ENCODE peak calls at places on chromosome 1, in ten cellular contexts. M, V, Q, C, I, X, A, H, S and F are unnamed samples.

GRCh38 chr1:168391759-168392681 is 111.3 kb downstream of the TBX19 start:
- DNase-seq in M (no peak), V (no peak), Q (no peak), C (no peak), I (no peak), X (no peak), A (no peak), H (peak; percentile 55), S (no peak), F (no peak)

GRCh38 chr1:198556969-198557368 is 16.5 kb upstream of the ATP6V1G3 start:
- DNase-seq in M (no peak), V (no peak), Q (no peak), C (peak; percentile 34), I (no peak), X (no peak), A (no peak), H (peak; percentile 56), S (no peak), F (no peak)

GRCh38 chr1:223225061-223225460 is 82.0 kb upstream of the TLR5 start:
- DNase-seq in M (no peak), V (no peak), Q (no peak), C (no peak), I (peak; percentile 6), X (peak; percentile 7), A (no peak), H (no peak), S (no peak), F (no peak)

GRCh38 chr1:147833231-147833840 is 69.3 kb upstream of the GJA8 start:
- DNase-seq in M (no peak), V (no peak), Q (no peak), C (no peak), I (no peak), X (no peak), A (no peak), H (no peak), S (no peak), F (no peak)

GRCh38 chr1:244730153-244730933 is 77.4 kb downstream of the DESI2 start:
- DNase-seq in M (peak; percentile 24), V (no peak), Q (no peak), C (peak; percentile 65), I (peak; percentile 54), X (no peak), A (peak; percentile 30), H (peak; percentile 31), S (peak; percentile 5), F (peak; percentile 10)

GRCh38 chr1:40849801-40850592 is 12.2 kb downstream of the CITED4 start:
- DNase-seq in M (peak; percentile 69), V (peak; percentile 95), Q (peak; percentile 79), C (peak; percentile 72), I (peak; percentile 80), X (peak; percentile 86), A (peak; percentile 63), H (peak; percentile 75), S (peak; percentile 58), F (peak; percentile 32)

GRCh38 chr1:43463461-43463860 is 9.7 kb upstream of the HYI start:
- DNase-seq in M (no peak), V (no peak), Q (no peak), C (no peak), I (no peak), X (no peak), A (no peak), H (no peak), S (no peak), F (no peak)

GRCh38 chr1:44820328-44820944 is 12.1 kb downstream of the BTBD19 start:
- DNase-seq in M (no peak), V (no peak), Q (no peak), C (no peak), I (peak; percentile 62), X (no peak), A (no peak), H (no peak), S (no peak), F (no peak)

GRCh38 chr1:40032240-40032891 is 8.2 kb upstream of the CAP1 start:
- DNase-seq in M (no peak), V (peak; percentile 93), Q (peak; percentile 56), C (no peak), I (peak; percentile 69), X (no peak), A (no peak), H (peak; percentile 64), S (peak; percentile 56), F (peak; percentile 59)